ENCODE peak calls at places on chromosomes 3 and 15, in five cellular contexts. U is nephron progenitor cell; W is stimulated activated CD8-positive, alpha-beta memory T cell treated with anti-CD3 and anti-CD28 coated beads, Interleukin-4, amount 100 ng/mL, for 24 hours; D is hepatic stellate cell; P is stimulated activated naive B cell treated with anti-CD40 and anti-IgM and Interleukin-4, amounts not matched to agents 10 μg/mL and 1 μg/mL and 100 μg/mL, for 72 hours. V is an unnamed sample.

GRCh38 chr3:69671082-69671952 is 67.9 kb upstream of the MITF start:
- DNase-seq in U (peak; percentile 26), W (no peak), D (peak; percentile 51), P (no peak), V (no peak)

GRCh38 chr15:35605790-35606189 is 59.8 kb upstream of the DPH6 start:
- DNase-seq in U (no peak), W (no peak), D (no peak), P (no peak), V (no peak)

GRCh38 chr3:126858887-126859286 is 124.0 kb upstream of the PLXNA1 start:
- DNase-seq in U (no peak), W (no peak), D (no peak), P (no peak), V (no peak)

GRCh38 chr15:63258658-63259057 is 18.7 kb upstream of the APH1B start:
- DNase-seq in U (no peak), W (no peak), D (no peak), P (no peak), V (no peak)

GRCh38 chr3:185200639-185201038 is 47.8 kb upstream of the C3orf70 start:
- DNase-seq in U (no peak), W (no peak), D (peak; percentile 38), P (no peak), V (no peak)

GRCh38 chr3:65828706-65829105 is 210.0 kb downstream of the MAGI1 start:
- DNase-seq in U (no peak), W (no peak), D (no peak), P (no peak), V (no peak)

GRCh38 chr15:91936182-91936775 is 82.8 kb downstream of the SLCO3A1 start:
- DNase-seq in U (no peak), W (no peak), D (peak; percentile 78), P (no peak), V (no peak)

GRCh38 chr3:46664188-46664970 is 29.1 kb downstream of the ALS2CL start:
- DNase-seq in U (no peak), W (no peak), D (peak; percentile 2), P (no peak), V (no peak)

GRCh38 chr15:65337436-65338070 is 33.1 kb downstream of the RNU5B-1 start:
- DNase-seq in U (peak; percentile 32), W (no peak), D (no peak), P (no peak), V (no peak)

GRCh38 chr3:154571827-154572226 is 141.8 kb upstream of the GPR149 start:
- DNase-seq in U (no peak), W (no peak), D (no peak), P (no peak), V (no peak)

GRCh38 chr3:197730200-197730599 is 6.5 kb downstream of the RUBCN start:
- DNase-seq in U (no peak), W (no peak), D (peak; percentile 92), P (no peak), V (no peak)

GRCh38 chr15:38471974-38472373 is 18.0 kb downstream of the FAM98B start:
- DNase-seq in U (no peak), W (no peak), D (no peak), P (no peak), V (no peak)

GRCh38 chr15:51083641-51084040 is 11.1 kb downstream of the TNFAIP8L3 start:
- DNase-seq in U (no peak), W (no peak), D (no peak), P (no peak), V (no peak)

GRCh38 chr15:45093622-45094357 is 20.2 kb downstream of the DUOX2 start:
- DNase-seq in U (no peak), W (no peak), D (no peak), P (no peak), V (no peak)

GRCh38 chr3:64079369-64080160 is 56.3 kb upstream of the PSMD6 start:
- DNase-seq in U (no peak), W (no peak), D (no peak), P (no peak), V (no peak)

GRCh38 chr3:173932624-173933023 is 535.1 kb downstream of the NLGN1 start:
- DNase-seq in U (no peak), W (no peak), D (peak; percentile 7), P (no peak), V (no peak)

GRCh38 chr15:91548588-91548987 is 304.9 kb upstream of the SLCO3A1 start:
- DNase-seq in U (no peak), W (no peak), D (no peak), P (no peak), V (no peak)

GRCh38 chr3:49657208-49657915 is 16.8 kb upstream of the APEH start:
- DNase-seq in U (no peak), W (no peak), D (no peak), P (no peak), V (no peak)

GRCh38 chr3:39434574-39434973 is 28.1 kb downstream of the RPSA start:
- DNase-seq in U (no peak), W (no peak), D (no peak), P (no peak), V (no peak)

GRCh38 chr15:29788433-29789034 is 33.7 kb downstream of the TJP1 start:
- DNase-seq in U (no peak), W (no peak), D (no peak), P (no peak), V (no peak)

GRCh38 chr3:86629511-86629910 is 361.4 kb downstream of the VGLL3 start:
- DNase-seq in U (no peak), W (no peak), D (no peak), P (no peak), V (no peak)

GRCh38 chr3:127804141-127804540 is 18.2 kb downstream of the MGLL start:
- DNase-seq in U (no peak), W (no peak), D (no peak), P (no peak), V (no peak)